ENCODE peak calls at places on chromosomes 16 and 17, in seven cellular contexts. R is heart right ventricle; L is NCI-H345; I is anterior cingulate cortex; N is Karpas-422; X is neural progenitor cell; Y is activated CD4-positive, alpha-beta T cell treated with anti-CD3 and anti-CD28 coated beads, Interleukin-2, amount 10 ng/mL, durations not matched to agents 7 days and 5 days. S is an unnamed sample.

GRCh38 chr17:55157165-55157564 is 107.6 kb upstream of the HLF start:
- DNase-seq in R (no peak), L (no peak), I (no peak), N (no peak), X (no peak), Y (no peak), S (no peak)

GRCh38 chr16:3012828-3013420 is at the start of gene CLDN9:
- DNase-seq in R (no peak), L (peak), I (no peak), N (no peak), X (peak), Y (no peak), S (no peak)

GRCh38 chr17:8732406-8733065 is 12.1 kb downstream of the CCDC42 start:
- DNase-seq in R (no peak), L (no peak), I (no peak), N (no peak), X (no peak), Y (no peak), S (no peak)

GRCh38 chr17:7363311-7363710 is 8.4 kb downstream of the TMEM95 start:
- DNase-seq in R (no peak), L (no peak), I (no peak), N (no peak), X (no peak), Y (no peak), S (no peak)

GRCh38 chr17:43578699-43579569 is 32.8 kb upstream of the ETV4 start:
- DNase-seq in R (no peak), L (peak), I (no peak), N (no peak), X (peak), Y (no peak), S (no peak)

GRCh38 chr16:30621765-30622164 is 11.6 kb upstream of the ZNF689 start:
- DNase-seq in R (no peak), L (no peak), I (no peak), N (no peak), X (no peak), Y (no peak), S (no peak)

GRCh38 chr16:89506791-89507191 is 1.4 kb upstream of the SPG7 start:
- DNase-seq in R (no peak), L (no peak), I (no peak), N (no peak), X (no peak), Y (peak), S (no peak)

GRCh38 chr17:80846932-80847331 is 144.7 kb upstream of the CHMP6 start:
- DNase-seq in R (no peak), L (no peak), I (no peak), N (no peak), X (no peak), Y (no peak), S (peak)

GRCh38 chr17:1227917-1228751 is 42.1 kb upstream of the BHLHA9 start:
- DNase-seq in R (peak), L (no peak), I (no peak), N (peak), X (peak), Y (no peak), S (peak)

GRCh38 chr16:14013571-14014283 is 57.4 kb upstream of the MRTFB start:
- DNase-seq in R (peak), L (peak), I (no peak), N (no peak), X (no peak), Y (no peak), S (peak)

GRCh38 chr16:57271867-57272495 is 12.5 kb downstream of the PLLP start:
- DNase-seq in R (no peak), L (no peak), I (no peak), N (no peak), X (no peak), Y (no peak), S (no peak)

GRCh38 chr17:21677911-21678310 is 14.4 kb upstream of the KCNJ18 start:
- DNase-seq in R (no peak), L (no peak), I (no peak), N (peak), X (no peak), Y (no peak), S (no peak)

S was measured in lower leg skin.